ENCODE peak calls at places on chromosome 15, in five cellular contexts. I is iPS-NIHi11, E is lung microvascular endothelial cell, P is IMR-90, V is heart right ventricle. D is an unnamed sample.

GRCh38 chr15:52649686-52650085 is 29.5 kb downstream of the ATOSA start:
- DNase-seq in I (no peak), E (peak; percentile 76), V (no peak), P (no peak), D (no peak)

GRCh38 chr15:66763186-66764066 is 61.4 kb downstream of the SMAD6 start:
- DNase-seq in E (no peak), P (no peak), V (peak; percentile 90), I (no peak), D (peak; percentile 48)

GRCh38 chr15:37041042-37041441 is 59.3 kb downstream of the MEIS2 start:
- DNase-seq in E (no peak), P (no peak), I (no peak), V (no peak), D (no peak)

GRCh38 chr15:58770519-58770856 is 614 bp upstream of the MINDY2 start:
- DNase-seq in E (peak; percentile 54), P (peak; percentile 84), I (no peak), V (no peak), D (peak; percentile 72)

GRCh38 chr15:79084308-79084968 is 6.1 kb downstream of the RASGRF1 start:
- DNase-seq in I (no peak), V (no peak), E (no peak), P (no peak), D (no peak)

GRCh38 chr15:89486726-89487050 is 9.7 kb downstream of the RHCG start:
- DNase-seq in V (no peak), P (no peak), E (no peak), I (peak; percentile 80), D (no peak)

GRCh38 chr15:58523634-58524033 is 91.8 kb downstream of the LIPC start:
- DNase-seq in E (no peak), P (no peak), I (no peak), V (no peak), D (no peak)

GRCh38 chr15:31977812-31978662 is 52.3 kb upstream of the CHRNA7 start:
- DNase-seq in E (peak; percentile 62), P (peak; percentile 14), I (peak; percentile 79), V (peak; percentile 37), D (peak; percentile 10)

GRCh38 chr15:66080791-66081475 is 172.6 kb downstream of the MEGF11 start:
- DNase-seq in E (no peak), P (peak; percentile 58), V (no peak), I (peak; percentile 68), D (peak; percentile 51)

GRCh38 chr15:20353966-20354883 is 187.4 kb downstream of the GOLGA6L6 start:
- DNase-seq in E (no peak), V (no peak), P (no peak), I (no peak), D (no peak)

GRCh38 chr15:65361708-65362459 is 15.9 kb downstream of the IGDCC3 start:
- DNase-seq in V (no peak), E (no peak), I (no peak), P (no peak), D (no peak)

GRCh38 chr15:52780172-52780980 is 9.8 kb downstream of the ONECUT1 start:
- DNase-seq in I (no peak), V (peak; percentile 45), E (peak; percentile 61), P (peak; percentile 41), D (peak; percentile 36)

GRCh38 chr15:25785643-25786029 is 77.5 kb downstream of the ATP10A start:
- DNase-seq in P (no peak), E (no peak), V (no peak), I (no peak), D (no peak)

GRCh38 chr15:55917881-55918296 is 75.5 kb downstream of the NEDD4 start:
- DNase-seq in I (peak; percentile 13), P (peak; percentile 96), V (peak; percentile 13), E (peak; percentile 75), D (peak; percentile 91)

D was measured in foreskin fibroblast.